ENCODE peak calls at places on chromosomes 11 and 22, in four cellular contexts. H is GM12878, L is HepG2, I is K562. U is an unnamed sample.

GRCh38 chr11:44047931-44048431 is at the start of gene ACCSL:
- DNase-seq in H (no peak), L (no peak), I (peak; percentile 18), U (no peak)

GRCh38 chr11:74739546-74740270 is 8.5 kb upstream of the CHRDL2 start:
- DNase-seq in H (no peak), L (peak; percentile 69), I (peak; percentile 78), U (peak; percentile 80)

GRCh38 chr11:60121259-60121658 is 32.8 kb downstream of the MS4A2 start:
- DNase-seq in H (no peak), L (no peak), I (peak; percentile 41), U (no peak)

GRCh38 chr11:13104619-13105236 is 95.6 kb downstream of the RASSF10 start:
- DNase-seq in H (no peak), L (peak; percentile 13), I (no peak), U (no peak)

GRCh38 chr22:32661296-32661695 is 140.2 kb upstream of the TIMP3 start:
- DNase-seq in H (no peak), L (no peak), I (no peak), U (no peak)

GRCh38 chr11:63961608-63962412 is 12.6 kb upstream of the COX8A start:
- DNase-seq in H (no peak), L (peak; percentile 46), I (no peak), U (no peak)

GRCh38 chr22:32579533-32580220 is 105.1 kb downstream of the FBXO7 start:
- DNase-seq in H (no peak), L (peak; percentile 50), I (no peak), U (no peak)

GRCh38 chr11:33830903-33831648 is 56.8 kb upstream of the FBXO3 start:
- DNase-seq in H (no peak), L (no peak), I (no peak), U (no peak)

GRCh38 chr22:42273855-42274451 is 3.5 kb upstream of the TCF20 start:
- DNase-seq in H (no peak), L (no peak), I (no peak), U (no peak)

GRCh38 chr11:2811206-2812091 is 74.1 kb downstream of the CDKN1C start:
- DNase-seq in H (no peak), L (no peak), I (peak; percentile 55), U (no peak)

GRCh38 chr22:44685384-44686056 is 16.5 kb upstream of the PRR5 start:
- DNase-seq in H (peak; percentile 71), L (no peak), I (peak; percentile 75), U (peak; percentile 59)

GRCh38 chr11:61529537-61530225 is 21.1 kb downstream of the LRRC10B start:
- DNase-seq in H (no peak), L (peak; percentile 58), I (no peak), U (no peak)

GRCh38 chr11:126231725-126232459 is 20.3 kb downstream of the FAM118B start:
- DNase-seq in H (no peak), L (no peak), I (no peak), U (no peak)
- TF ChIP-seq TARDBP in H (no peak), L (no peak), I (no peak), U (no peak)

DNA sequence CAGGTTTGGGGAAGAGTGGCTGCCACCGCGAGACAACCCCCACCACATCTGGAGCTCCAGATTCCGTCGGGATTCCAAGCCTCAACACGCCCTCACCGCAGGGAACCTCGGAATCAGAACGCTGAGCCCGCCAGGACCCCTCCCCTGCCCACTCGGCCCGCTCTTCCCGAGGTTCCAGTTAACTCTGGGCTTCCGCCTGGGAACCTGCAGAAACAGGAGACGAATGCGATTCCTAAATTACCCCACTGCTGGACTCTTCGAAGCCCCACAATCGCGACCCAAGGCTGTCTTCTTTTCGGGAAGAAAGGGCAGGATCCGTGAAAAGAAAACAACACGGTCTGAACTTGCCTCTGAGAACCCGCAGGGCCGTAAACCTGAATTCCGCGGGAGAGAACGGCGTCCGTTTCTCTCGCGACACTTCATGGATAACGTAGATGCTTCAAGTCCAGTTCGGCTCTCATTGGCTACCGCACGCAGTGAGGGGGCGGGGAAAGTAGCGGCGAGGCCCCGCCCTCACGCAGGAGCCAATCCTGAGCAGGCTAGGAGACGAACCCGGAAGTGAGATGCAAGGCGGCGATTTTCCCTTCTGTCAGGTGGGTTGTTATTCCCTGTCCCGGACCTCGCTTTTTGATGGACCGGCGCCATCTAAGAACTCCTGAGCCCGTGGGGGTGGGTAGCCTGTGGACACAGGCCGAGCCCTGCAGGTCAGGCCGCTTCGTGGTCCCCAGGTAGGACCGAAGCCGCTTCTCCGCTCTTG is at the start of the genes ANKRD49 and MRE11:
- DNase-seq in H (peak; percentile 96), L (peak; percentile 97), I (peak; percentile 94), U (peak; percentile 93)
- TF ChIP-seq BHLHE40 in H (no peak), L (no peak), I (no peak), U (no peak)

DNA sequence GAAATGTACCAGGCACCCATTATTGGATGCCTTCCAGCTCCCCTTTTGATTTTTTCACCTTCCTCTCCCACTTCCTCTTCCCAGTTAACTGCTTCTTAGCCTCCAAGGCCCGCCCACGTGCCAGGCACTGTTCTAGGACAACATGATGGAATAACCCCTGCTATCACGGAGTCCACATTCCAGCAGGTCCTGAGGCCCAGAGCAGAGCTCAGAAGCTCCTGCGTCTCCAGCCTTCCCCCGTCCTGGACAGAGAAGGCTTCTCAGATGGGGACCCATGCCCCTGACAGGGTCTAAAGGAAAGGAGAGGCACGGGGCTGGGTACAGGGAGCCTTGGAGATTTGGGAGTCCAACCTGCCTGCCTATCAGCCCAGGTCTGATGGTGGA is 29.1 kb downstream of the TRIM29 start:
- DNase-seq in H (no peak), L (no peak), I (no peak), U (no peak)
- TF ChIP-seq TARDBP in H (no peak), L (no peak), I (no peak), U (no peak)

DNA sequence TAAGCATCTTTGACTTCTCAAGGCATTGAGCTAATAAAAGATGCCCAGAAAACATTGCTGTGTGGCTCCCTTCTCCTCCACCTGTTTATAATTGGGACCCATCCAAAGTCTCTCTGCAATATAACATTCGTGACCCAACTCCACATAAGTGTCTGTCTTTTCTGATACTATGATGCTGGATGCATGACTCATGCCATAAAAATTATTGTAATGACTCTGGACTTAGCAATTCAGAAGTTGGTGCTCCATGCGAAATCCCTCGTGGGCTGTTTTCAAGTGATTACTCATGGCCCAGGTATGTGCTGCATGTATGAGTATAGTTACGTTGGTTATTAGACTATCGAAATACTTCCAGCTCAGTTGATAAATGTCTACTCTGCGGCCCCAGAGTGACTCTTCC is 11.7 kb downstream of the FJX1 start:
- DNase-seq in H (no peak), L (peak; percentile 37), I (no peak), U (no peak)
- TF ChIP-seq BHLHE40 in H (no peak), L (no peak), I (no peak), U (no peak)

GRCh38 chr11:116958246-116958645 is 120.8 kb upstream of the APOA1 start:
- DNase-seq in H (no peak), L (no peak), I (peak; percentile 25), U (no peak)

GRCh38 chr11:116955548-116955947 is 118.1 kb upstream of the APOA1 start:
- DNase-seq in H (no peak), L (no peak), I (no peak), U (no peak)

GRCh38 chr11:116953525-116954284 is 116.3 kb upstream of the APOA1 start:
- DNase-seq in H (no peak), L (no peak), I (no peak), U (no peak)

GRCh38 chr11:116951762-116952161 is 114.3 kb upstream of the APOA1 start:
- DNase-seq in H (no peak), L (no peak), I (no peak), U (no peak)

GRCh38 chr11:116955949-116956348 is 118.5 kb upstream of the APOA1 start:
- DNase-seq in H (no peak), L (no peak), I (no peak), U (no peak)
- TF ChIP-seq TARDBP in H (no peak), L (no peak), I (no peak), U (no peak)

GRCh38 chr11:122287401-122287800 is 171.4 kb upstream of the BLID start:
- DNase-seq in H (no peak), L (no peak), I (no peak), U (no peak)

GRCh38 chr11:122285444-122285843 is 169.4 kb upstream of the BLID start:
- DNase-seq in H (no peak), L (no peak), I (no peak), U (no peak)

DNA sequence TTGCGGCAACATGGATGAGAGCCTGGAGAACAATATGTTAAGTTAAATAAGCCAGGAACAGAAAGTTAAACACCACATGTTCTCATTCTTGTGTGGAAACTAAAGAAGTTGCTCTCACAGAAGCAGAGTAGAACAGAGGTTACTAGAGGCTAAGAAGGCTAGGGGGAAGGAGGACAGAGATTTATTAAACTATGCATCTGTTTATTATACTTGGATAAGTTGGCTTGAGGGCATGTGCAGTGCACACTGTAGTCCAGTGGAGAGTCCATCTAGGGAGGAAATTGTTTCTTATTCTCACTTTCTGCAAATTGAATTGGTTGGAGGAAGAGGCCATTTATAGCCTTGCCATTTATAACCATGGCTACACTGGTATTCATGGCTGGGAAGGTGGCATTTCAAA is 169.0 kb upstream of the BLID start:
- DNase-seq in H (no peak), L (no peak), I (no peak), U (no peak)
- TF ChIP-seq BHLHE40 in H (no peak), L (no peak), I (no peak), U (no peak)

GRCh38 chr22:48389916-48390315 is 1437.8 kb downstream of the BRD1 start:
- DNase-seq in H (no peak), L (no peak), I (no peak), U (no peak)

GRCh38 chr22:48393041-48393370 is 1434.7 kb downstream of the BRD1 start:
- DNase-seq in H (no peak), L (no peak), I (no peak), U (no peak)

GRCh38 chr22:48394787-48395620 is 1432.7 kb downstream of the BRD1 start:
- DNase-seq in H (no peak), L (no peak), I (no peak), U (no peak)

GRCh38 chr22:48391820-48392219 is 1435.9 kb downstream of the BRD1 start:
- DNase-seq in H (no peak), L (no peak), I (no peak), U (no peak)

GRCh38 chr22:48391171-48391711 is 1436.4 kb downstream of the BRD1 start:
- DNase-seq in H (no peak), L (no peak), I (no peak), U (no peak)
- TF ChIP-seq TARDBP in H (no peak), L (no peak), I (no peak), U (no peak)

GRCh38 chr11:14117632-14118031 is 155.1 kb downstream of the SPON1 start:
- DNase-seq in H (no peak), L (no peak), I (no peak), U (no peak)

GRCh38 chr11:14118047-14118446 is 155.5 kb downstream of the SPON1 start:
- DNase-seq in H (no peak), L (no peak), I (no peak), U (no peak)

GRCh38 chr11:14124345-14124744 is 161.8 kb downstream of the SPON1 start:
- DNase-seq in H (no peak), L (no peak), I (no peak), U (no peak)

GRCh38 chr11:14114786-14115185 is 152.3 kb downstream of the SPON1 start:
- DNase-seq in H (no peak), L (no peak), I (no peak), U (no peak)

GRCh38 chr11:14119357-14119756 is 156.8 kb downstream of the SPON1 start:
- DNase-seq in H (no peak), L (no peak), I (no peak), U (no peak)
- TF ChIP-seq BHLHE40 in H (no peak), L (no peak), I (no peak), U (no peak)